ENCODE peak calls at places on chromosomes 1 and 21, in seven cellular contexts. L, Z, V, D, R, Y and H are unnamed samples. For H3K9me3 and H3K4me1, the result is how much of the 10 kb centered on the place peaks cover.

GRCh38 chr1:183467687-183468086 is 4.6 kb upstream of the SMG7 start:
- DNase-seq in L (no peak), Z (no peak), V (no peak), D (peak), R (no peak), Y (no peak), H (no peak)

GRCh38 chr21:42578034-42578433 is 64.4 kb downstream of the SLC37A1 start:
- DNase-seq in L (no peak), Z (no peak), V (peak), D (no peak), R (no peak), Y (no peak), H (no peak)

GRCh38 chr1:169550294-169550693 is 36.0 kb downstream of the F5 start:
- DNase-seq in L (no peak), Z (no peak), V (no peak), D (peak), R (peak), Y (peak), H (no peak)

GRCh38 chr1:197696372-197696771 is 78.9 kb downstream of the DENND1B start:
- DNase-seq in L (no peak), Z (no peak), V (no peak), D (peak), R (no peak), Y (no peak), H (no peak)

GRCh38 chr1:77282187-77282865 is 507 bp downstream of the AK5 start:
- DNase-seq in L (no peak), Z (peak), V (peak), D (peak), R (no peak), Y (peak), H (no peak)

GRCh38 chr1:78758493-78758892 is 108.9 kb downstream of the IFI44 start:
- DNase-seq in L (no peak), Z (no peak), V (no peak), D (no peak), R (no peak), Y (peak), H (no peak)

GRCh38 chr1:14737561-14738094 is 139.1 kb downstream of the KAZN start:
- DNase-seq in L (no peak), Z (no peak), V (no peak), D (no peak), R (no peak), Y (no peak), H (no peak)

GRCh38 chr21:28447453-28447852 is 545.2 kb downstream of the LTN1 start:
- DNase-seq in L (no peak), Z (no peak), V (no peak), D (peak), R (no peak), Y (no peak), H (no peak)

GRCh38 chr1:241473026-241473425 is 46.5 kb downstream of the FH start:
- DNase-seq in L (no peak), Z (no peak), V (no peak), D (no peak), R (no peak), Y (no peak), H (no peak)

GRCh38 chr1:160096491-160097116 is 1.8 kb downstream of the IGSF8 start:
- DNase-seq in L (no peak), Z (no peak), V (no peak), D (peak), R (peak), Y (no peak), H (peak)

GRCh38 chr1:161382214-161383019 is 14.7 kb upstream of the CFAP126 start:
- DNase-seq in L (no peak), Z (no peak), V (no peak), D (peak), R (peak), Y (peak), H (no peak)

GRCh38 chr1:28928306-28928987 is 14.1 kb downstream of the EPB41 start:
- DNase-seq in L (no peak), Z (no peak), V (no peak), D (no peak), R (no peak), Y (no peak), H (no peak)

GRCh38 chr1:178189814-178190213 is 95.9 kb downstream of the RASAL2 start:
- DNase-seq in L (no peak), Z (no peak), V (no peak), D (no peak), R (peak), Y (peak), H (no peak)

GRCh38 chr1:10965621-10966226 is 46.7 kb upstream of the TARDBP start:
- DNase-seq in L (no peak), Z (no peak), V (peak), D (peak), R (no peak), Y (no peak), H (no peak)

GRCh38 chr1:169102567-169102966 is 3.9 kb upstream of the ATP1B1 start:
- DNase-seq in L (peak), Z (no peak), V (no peak), D (peak), R (no peak), Y (peak), H (no peak)

GRCh38 chr1:209630383-209631219 is 21.6 kb downstream of the LAMB3 start:
- DNase-seq in L (no peak), Z (no peak), V (no peak), D (no peak), R (no peak), Y (no peak), H (no peak)

GRCh38 chr1:181743878-181744312 is 260.6 kb downstream of the CACNA1E start:
- DNase-seq in L (no peak), Z (no peak), V (no peak), D (no peak), R (no peak), Y (peak), H (no peak)

GRCh38 chr21:28908351-28908750 is 84.3 kb downstream of the LTN1 start:
- DNase-seq in L (no peak), Z (no peak), V (no peak), D (no peak), R (no peak), Y (no peak), H (no peak)

GRCh38 chr1:5465281-5465680 is 526.9 kb downstream of the NPHP4 start:
- DNase-seq in L (no peak), Z (no peak), V (no peak), D (no peak), R (no peak), Y (no peak), H (no peak)

GRCh38 chr1:5460974-5461373 is 531.3 kb downstream of the NPHP4 start:
- DNase-seq in L (no peak), Z (no peak), V (no peak), D (no peak), R (no peak), Y (no peak), H (no peak)

GRCh38 chr1:5466487-5466886 is 525.7 kb downstream of the NPHP4 start:
- DNase-seq in L (no peak), Z (no peak), V (no peak), D (no peak), R (no peak), Y (no peak), H (no peak)
- H3K9me3 ChIP-seq in L (under half), Z (under half), V (under half), D (under half), R (under half), Y (under half), H (under half)

DNA sequence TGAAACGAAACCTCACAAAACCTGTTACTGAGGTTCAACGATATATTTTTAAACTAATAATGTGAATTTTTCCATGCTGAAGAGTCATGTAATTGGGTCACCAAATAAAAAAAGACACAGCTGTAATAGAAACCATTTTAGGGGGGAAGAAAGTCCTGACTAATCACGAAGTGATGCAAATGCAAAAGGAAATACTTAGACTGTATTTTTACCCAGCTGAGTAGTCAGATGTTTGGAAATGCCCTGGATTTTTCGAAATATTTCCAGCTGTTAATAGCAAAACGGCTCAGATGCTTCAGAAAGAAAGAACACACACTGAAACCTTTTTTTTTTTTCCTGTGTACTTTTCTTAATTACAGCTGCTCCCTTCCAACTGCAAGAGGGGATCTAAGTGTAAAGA is 210.3 kb downstream of the SETD4 start:
- DNase-seq in L (no peak), Z (no peak), V (no peak), D (peak), R (peak), Y (no peak), H (no peak)
- H3K4me1 ChIP-seq in L (under half), Z (under half), V (under half), D (under half), R (under half), Y (under half), H (under half)

DNA sequence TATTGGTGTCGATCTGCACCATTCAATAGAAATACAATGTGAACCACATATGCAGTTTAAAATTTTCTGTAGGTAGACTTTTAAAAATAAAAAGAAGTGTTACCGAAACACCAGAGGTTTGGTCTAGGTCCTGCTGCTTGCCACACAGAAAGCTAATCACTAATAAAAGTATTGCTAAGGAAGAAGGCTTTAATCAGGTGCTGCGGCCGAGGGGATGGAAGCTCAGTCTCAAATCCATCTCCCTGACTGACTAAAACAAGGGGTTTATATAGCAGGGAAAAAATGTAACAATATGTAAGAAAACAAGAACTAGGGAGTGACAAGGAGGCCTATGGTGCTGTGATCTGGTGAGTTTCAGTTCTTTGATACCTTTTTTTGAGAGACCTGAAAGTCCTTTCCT is 99.3 kb downstream of the XPR1 start:
- DNase-seq in L (no peak), Z (no peak), V (no peak), D (no peak), R (no peak), Y (no peak), H (no peak)
- H3K9me3 ChIP-seq in L (under half), Z (under half), V (under half), D (under half), R (under half), Y (under half), H (under half)

DNA sequence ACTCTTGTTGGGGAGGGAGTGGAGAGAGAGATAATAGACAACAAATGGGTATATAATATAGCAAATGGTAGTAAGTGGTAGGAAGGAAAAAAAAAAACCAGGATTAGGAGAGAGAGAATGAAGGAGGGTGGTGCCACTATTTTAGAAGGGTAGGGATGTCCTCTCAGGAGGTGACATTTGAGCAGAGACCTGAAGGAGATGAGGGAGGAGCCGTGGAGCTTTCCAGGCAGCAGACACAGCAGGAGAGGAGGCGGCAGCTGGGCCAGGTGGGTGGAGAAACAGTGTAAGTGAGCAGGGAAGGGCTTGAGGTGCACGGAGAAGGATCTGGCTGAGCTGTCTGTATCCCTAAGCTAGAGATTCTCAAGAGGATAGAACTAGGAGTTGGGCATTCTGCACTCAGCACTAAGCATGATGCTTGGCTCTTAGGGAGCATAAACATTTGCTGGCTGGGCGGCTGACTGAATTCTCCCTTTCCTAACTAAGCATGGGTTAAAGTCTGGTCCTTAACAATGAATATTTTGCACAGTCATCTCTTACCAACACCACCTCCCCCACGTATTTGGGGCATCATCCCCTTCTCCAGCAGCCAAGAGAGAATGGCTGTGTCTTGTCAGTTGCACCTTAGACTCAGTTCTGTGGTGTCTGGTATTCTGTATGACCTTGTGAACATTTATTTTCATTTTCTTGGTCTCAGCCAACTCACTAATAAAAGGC is 27.6 kb upstream of the SARS1 start:
- DNase-seq in L (no peak), Z (no peak), V (no peak), D (no peak), R (no peak), Y (no peak), H (no peak)
- H3K4me1 ChIP-seq in L (under half), Z (under half), V (half or more), D (under half), R (under half), Y (under half), H (under half)

DNA sequence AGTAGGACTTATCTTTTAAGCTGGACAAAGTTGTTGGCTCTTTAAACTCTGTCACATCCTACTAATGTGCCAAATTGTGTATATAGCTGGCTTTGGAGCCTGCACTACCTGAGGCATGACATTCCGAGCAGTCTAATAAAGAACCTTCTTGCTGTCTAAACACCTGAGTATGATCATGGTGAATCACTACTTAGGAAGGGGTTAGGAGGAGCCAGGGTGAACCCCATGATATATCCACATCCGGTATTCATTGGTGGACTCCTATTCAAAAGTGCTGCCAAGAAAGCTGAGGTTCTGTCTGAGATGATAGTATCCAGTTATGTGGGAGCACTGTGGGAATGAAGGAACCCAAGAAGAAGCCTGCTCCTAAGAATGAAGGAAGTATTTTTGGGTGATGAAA is 27.1 kb downstream of the CRNN start:
- DNase-seq in L (no peak), Z (no peak), V (no peak), D (peak), R (no peak), Y (no peak), H (no peak)
- H3K9me3 ChIP-seq in L (under half), Z (under half), V (under half), D (under half), R (under half), Y (under half), H (under half)

GRCh38 chr1:89834078-89834704 is 13.4 kb downstream of the LRRC8D start:
- DNase-seq in L (no peak), Z (no peak), V (no peak), D (no peak), R (no peak), Y (no peak), H (no peak)

GRCh38 chr1:89839516-89839915 is 18.7 kb downstream of the LRRC8D start:
- DNase-seq in L (no peak), Z (no peak), V (no peak), D (no peak), R (no peak), Y (no peak), H (no peak)

GRCh38 chr1:89836252-89836996 is 15.6 kb downstream of the LRRC8D start:
- DNase-seq in L (no peak), Z (no peak), V (no peak), D (no peak), R (no peak), Y (no peak), H (no peak)

GRCh38 chr1:89833183-89834077 is 12.6 kb downstream of the LRRC8D start:
- DNase-seq in L (no peak), Z (no peak), V (no peak), D (no peak), R (no peak), Y (no peak), H (no peak)

DNA sequence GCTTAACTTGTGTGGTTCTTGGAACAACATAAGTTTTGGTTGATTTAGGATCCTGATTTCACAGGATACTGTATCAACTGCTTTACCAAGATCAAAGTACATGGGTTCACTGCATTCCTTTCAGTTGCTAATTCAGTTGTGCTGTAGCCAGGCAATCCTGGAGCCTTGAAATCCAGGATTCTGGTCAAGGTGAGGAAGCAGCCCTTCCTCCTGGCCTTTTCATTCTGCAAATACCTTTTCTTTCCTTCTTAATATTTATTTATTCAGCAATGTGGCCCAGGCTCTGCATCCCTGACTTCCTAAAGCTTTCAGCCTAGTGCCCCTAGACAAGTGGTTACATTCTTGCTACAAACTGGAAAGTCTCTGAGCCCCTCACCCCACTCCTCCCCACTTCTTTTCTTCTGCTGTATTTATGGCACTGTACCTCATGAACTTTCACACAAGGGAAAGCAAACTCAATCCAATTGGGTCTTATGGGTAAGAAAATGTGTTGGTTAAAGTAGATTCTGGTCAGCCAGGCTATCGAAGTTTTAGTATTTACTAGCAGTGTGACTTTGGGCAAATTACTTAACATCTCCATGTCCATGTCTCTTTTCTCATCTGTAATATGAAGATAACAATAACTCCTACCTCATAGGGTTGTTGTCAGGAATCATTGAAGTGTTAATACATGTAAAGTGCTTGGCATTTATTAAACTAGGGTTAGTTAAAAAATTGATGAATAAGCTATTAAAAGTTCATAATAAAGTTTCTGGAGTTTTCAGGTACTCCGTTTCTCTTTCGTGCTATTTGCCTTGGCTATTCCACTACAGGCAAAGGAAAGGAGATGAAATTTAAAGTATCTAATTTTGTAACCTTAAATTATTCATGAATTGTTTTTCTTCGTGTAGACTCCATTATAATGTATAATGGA is 16.4 kb downstream of the LRRC8D start:
- DNase-seq in L (no peak), Z (no peak), V (no peak), D (no peak), R (no peak), Y (no peak), H (no peak)
- H3K4me1 ChIP-seq in L (under half), Z (under half), V (half or more), D (under half), R (under half), Y (under half), H (under half)

GRCh38 chr21:8989883-8990325 is 1531.5 kb upstream of the TPTE start:
- DNase-seq in L (no peak), Z (no peak), V (no peak), D (no peak), R (no peak), Y (no peak), H (peak)
- H3K9me3 ChIP-seq in L (under half), Z (under half), V (under half), D (half or more), R (under half), Y (under half), H (under half)

GRCh38 chr1:23556661-23557470 is 2.4 kb downstream of the ID3 start:
- DNase-seq in L (no peak), Z (no peak), V (peak), D (peak), R (no peak), Y (peak), H (no peak)

GRCh38 chr1:23558872-23559135 is 497 bp downstream of the ID3 start:
- DNase-seq in L (no peak), Z (no peak), V (no peak), D (peak), R (no peak), Y (no peak), H (no peak)

GRCh38 chr1:23558140-23558871 is 995 bp downstream of the ID3 start:
- DNase-seq in L (peak), Z (peak), V (peak), D (no peak), R (no peak), Y (peak), H (no peak)

GRCh38 chr1:23555949-23556640 is 3.2 kb downstream of the ID3 start:
- DNase-seq in L (peak), Z (no peak), V (peak), D (peak), R (no peak), Y (peak), H (no peak)

GRCh38 chr1:23557471-23558124 is 1.7 kb downstream of the ID3 start:
- DNase-seq in L (peak), Z (no peak), V (no peak), D (no peak), R (no peak), Y (no peak), H (no peak)
- H3K4me1 ChIP-seq in L (under half), Z (under half), V (half or more), D (half or more), R (under half), Y (half or more), H (under half)

DNA sequence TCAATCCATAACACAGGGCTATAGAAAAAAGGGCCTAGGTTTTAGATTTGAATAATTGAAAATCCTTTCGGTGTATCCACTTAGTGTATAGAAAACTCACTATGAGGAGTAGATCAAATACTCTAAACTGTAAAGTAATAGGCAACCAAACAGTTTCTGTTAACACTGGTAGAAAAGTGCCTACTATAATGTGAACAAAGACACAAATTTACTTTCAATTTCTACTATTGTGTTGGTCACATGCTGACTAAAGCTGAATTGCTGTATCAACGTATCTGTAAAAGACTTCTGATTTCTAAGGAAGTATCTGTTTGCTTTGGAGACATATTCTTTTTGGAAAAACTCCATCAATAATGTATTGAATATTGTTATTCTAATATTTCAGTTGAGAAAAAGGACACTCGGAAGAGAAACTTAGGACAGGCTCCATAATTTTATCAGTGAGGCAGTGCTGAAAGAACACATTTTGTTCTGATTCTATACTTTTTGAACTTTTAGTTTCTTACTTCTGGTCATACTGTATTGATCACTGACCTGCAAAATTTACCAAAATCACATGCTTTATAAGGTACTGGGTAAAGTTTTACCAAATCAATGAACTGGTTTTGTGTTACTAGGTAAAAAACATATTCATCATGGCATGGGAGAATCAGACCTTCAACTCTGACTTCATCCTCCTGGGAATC is at the start of gene OR2M5:
- DNase-seq in L (no peak), Z (no peak), V (no peak), D (no peak), R (no peak), Y (no peak), H (no peak)
- H3K9me3 ChIP-seq in L (under half), Z (under half), V (under half), D (under half), R (under half), Y (under half), H (under half)